ENCODE peak calls at places on chromosomes 4 and X, in eight cellular contexts. E is cardiac fibroblast, G is T follicular helper cell, P is AG09319, B is substantia nigra, D is activated T-cell treated with anti-CD3 and anti-CD28 coated beads for 1 hour, O is COR-L47, K is WTC11. X is an unnamed sample.

GRCh38 chr4:176188654-176189053 is 6.7 kb downstream of the SPATA4 start:
- DNase-seq in B (no peak), O (no peak), K (no peak), E (no peak), G (no peak), D (no peak), P (no peak), X (peak)

GRCh38 chr4:75672461-75673026 is 667 bp downstream of the G3BP2 start:
- DNase-seq in O (peak), B (peak), E (peak), G (peak), D (peak), K (peak), P (no peak), X (peak)

GRCh38 chr4:153188966-153189801 is 15.1 kb upstream of the TRIM2 start:
- DNase-seq in D (no peak), O (no peak), P (no peak), E (peak), G (no peak), K (no peak), B (no peak), X (no peak)

GRCh38 chr4:89055157-89056080 is 1.6 kb downstream of the FAM13A start:
- DNase-seq in E (no peak), P (no peak), D (no peak), G (no peak), K (no peak), B (no peak), O (no peak), X (peak)

GRCh38 chr4:73661646-73662119 is 41.4 kb upstream of the RASSF6 start:
- DNase-seq in G (no peak), O (no peak), E (peak), K (no peak), B (no peak), P (peak), D (no peak), X (peak)

GRCh38 chr4:54554339-54554990 is 103.3 kb upstream of the KIT start:
- DNase-seq in E (no peak), K (no peak), P (no peak), D (no peak), G (no peak), B (no peak), O (no peak), X (no peak)

GRCh38 chr4:111991797-111992196 is 153.5 kb upstream of the FAM241A start:
- DNase-seq in K (no peak), E (peak), P (peak), G (no peak), B (no peak), D (no peak), O (no peak), X (peak)

GRCh38 chr4:113618205-113618604 is 143.3 kb downstream of the CAMK2D start:
- DNase-seq in O (no peak), P (no peak), K (no peak), G (no peak), D (no peak), B (no peak), E (no peak), X (no peak)

GRCh38 chrX:66731398-66731797 is 92.5 kb upstream of the EDA2R start:
- DNase-seq in E (peak), K (no peak), P (peak), G (no peak), O (no peak), B (no peak), D (no peak), X (peak)

GRCh38 chr4:113666386-113667114 is 95.0 kb downstream of the CAMK2D start:
- DNase-seq in B (no peak), E (no peak), O (no peak), P (no peak), K (no peak), D (no peak), G (no peak), X (no peak)

GRCh38 chr4:94412019-94413017 is 39.4 kb upstream of the PDLIM5 start:
- DNase-seq in E (peak), D (no peak), B (no peak), O (peak), G (no peak), K (no peak), P (no peak), X (peak)

GRCh38 chr4:102554482-102554881 is 53.3 kb downstream of the NFKB1 start:
- DNase-seq in G (no peak), D (no peak), E (peak), O (no peak), P (no peak), B (no peak), K (peak), X (no peak)

GRCh38 chr4:1373892-1374705 is 27.1 kb downstream of the UVSSA start:
- DNase-seq in D (no peak), E (no peak), P (no peak), K (peak), O (no peak), G (no peak), B (no peak), X (no peak)

GRCh38 chr4:154984148-154984547 is 203.1 kb downstream of the RBM46 start:
- DNase-seq in K (no peak), D (no peak), O (no peak), P (no peak), B (no peak), E (no peak), G (no peak), X (no peak)

GRCh38 chr4:8832130-8832930 is 39.3 kb downstream of the HMX1 start:
- DNase-seq in O (peak), G (no peak), K (no peak), B (no peak), P (no peak), E (peak), D (no peak), X (no peak)

GRCh38 chr4:39631700-39632079 is 7.0 kb downstream of the SMIM14 start:
- DNase-seq in B (no peak), P (no peak), O (no peak), E (no peak), K (no peak), G (no peak), D (no peak), X (no peak)

GRCh38 chr4:92618968-92619367 is 315.2 kb downstream of the GRID2 start:
- DNase-seq in E (peak), G (no peak), K (no peak), P (no peak), D (no peak), B (no peak), O (no peak), X (no peak)

GRCh38 chr4:1200425-1201035 is 28.1 kb upstream of the SPON2 start:
- DNase-seq in K (peak), P (peak), G (no peak), B (no peak), E (peak), O (no peak), D (no peak), X (peak)

GRCh38 chr4:145882594-145882993 is 56.0 kb downstream of the ZNF827 start:
- DNase-seq in G (no peak), B (peak), O (no peak), E (no peak), D (no peak), K (no peak), P (no peak), X (no peak)

GRCh38 chr4:186953601-186954260 is 230.1 kb upstream of the FAT1 start:
- DNase-seq in G (no peak), K (no peak), D (no peak), E (no peak), P (no peak), O (no peak), B (no peak), X (no peak)

GRCh38 chr4:88803600-88804096 is 106.0 kb upstream of the NAP1L5 start:
- DNase-seq in O (no peak), D (no peak), K (no peak), B (no peak), P (peak), G (no peak), E (peak), X (peak)

GRCh38 chr4:186029731-186030421 is 39.1 kb upstream of the TLR3 start:
- DNase-seq in P (peak), E (peak), O (peak), D (no peak), K (peak), G (no peak), B (peak), X (no peak)

GRCh38 chr4:138775890-138776289 is 239.7 kb upstream of the NOCT start:
- DNase-seq in P (no peak), K (no peak), G (no peak), O (no peak), E (peak), B (peak), D (no peak), X (no peak)

GRCh38 chr4:5224340-5224739 is 173.1 kb downstream of the STK32B start:
- DNase-seq in K (no peak), D (no peak), B (no peak), P (no peak), G (no peak), E (no peak), O (no peak), X (no peak)

GRCh38 chr4:163590609-163591264 is 96.2 kb downstream of the TMA16 start:
- DNase-seq in P (no peak), O (no peak), D (no peak), E (no peak), K (no peak), G (no peak), B (no peak), X (no peak)

GRCh38 chr4:156901871-156902270 is 69.7 kb downstream of the PDGFC start:
- DNase-seq in K (no peak), P (no peak), O (no peak), G (no peak), B (no peak), D (no peak), E (peak), X (no peak)